ENCODE peak calls at places on chromosomes 6 and 20, in four cellular contexts. D is lower lobe of right lung, P is SK-N-SH, L is fibroblast of mammary gland. V is an unnamed sample.

GRCh38 chr20:10924628-10925266 is 250.9 kb upstream of the JAG1 start:
- DNase-seq in D (no peak), P (no peak), L (peak), V (peak)

GRCh38 chr6:14092301-14092700 is 25.3 kb upstream of the CD83 start:
- DNase-seq in D (no peak), P (no peak), L (no peak), V (no peak)

GRCh38 chr6:16322666-16323312 is 84.4 kb downstream of the GMPR start:
- DNase-seq in D (no peak), P (no peak), L (peak), V (no peak)

GRCh38 chr6:26216015-26216885 is 129.0 kb downstream of the HFE start:
- DNase-seq in D (no peak), P (peak), L (peak), V (peak)

GRCh38 chr20:21707999-21708737 is 2.7 kb downstream of the PAX1 start:
- DNase-seq in D (no peak), P (no peak), L (no peak), V (no peak)

GRCh38 chr6:132797975-132798819 is at the start of gene SLC18B1:
- DNase-seq in D (peak), P (peak), L (no peak), V (no peak)

GRCh38 chr6:163296835-163297519 is 117.5 kb upstream of the QKI start:
- DNase-seq in D (no peak), P (no peak), L (peak), V (no peak)

GRCh38 chr20:62817975-62818591 is 1.2 kb downstream of the COL9A3 start:
- DNase-seq in D (no peak), P (no peak), L (no peak), V (no peak)

GRCh38 chr20:63080411-63080810 is 73.6 kb upstream of the BHLHE23 start:
- DNase-seq in D (peak), P (no peak), L (no peak), V (no peak)

GRCh38 chr6:89536230-89536629 is 102.3 kb downstream of the LYRM2 start:
- DNase-seq in D (no peak), P (peak), L (no peak), V (no peak)

GRCh38 chr20:4289875-4290274 is 274.5 kb upstream of the RNF24 start:
- DNase-seq in D (no peak), P (no peak), L (no peak), V (no peak)

GRCh38 chr6:73968358-73968757 is 272.4 kb downstream of the CD109 start:
- DNase-seq in D (no peak), P (no peak), L (peak), V (no peak)

GRCh38 chr20:8399963-8400362 is 267.9 kb downstream of the PLCB1 start:
- DNase-seq in D (no peak), P (no peak), L (no peak), V (no peak)

GRCh38 chr6:118968416-118968815 is 33.5 kb upstream of the MCM9 start:
- DNase-seq in D (no peak), P (no peak), L (peak), V (no peak)

GRCh38 chr20:34834459-34834893 is 9.0 kb upstream of the NCOA6 start:
- DNase-seq in D (no peak), P (peak), L (peak), V (peak)

GRCh38 chr6:62763125-62763524 is 448.1 kb upstream of the FKBP1C start:
- DNase-seq in D (no peak), P (no peak), L (no peak), V (no peak)

GRCh38 chr6:2264932-2265331 is 19.5 kb upstream of the GMDS start:
- DNase-seq in D (no peak), P (no peak), L (peak), V (no peak)

GRCh38 chr20:22489614-22490286 is 94.6 kb downstream of the FOXA2 start:
- DNase-seq in D (no peak), P (no peak), L (no peak), V (no peak)

GRCh38 chr6:109455161-109455501 is 441 bp downstream of the MICAL1 start:
- DNase-seq in D (no peak), P (no peak), L (no peak), V (no peak)

GRCh38 chr6:125748534-125749111 is 809 bp upstream of the HEY2 start:
- DNase-seq in D (no peak), P (peak), L (peak), V (no peak)

GRCh38 chr20:59340186-59340885 is 39.9 kb downstream of the EDN3 start:
- DNase-seq in D (no peak), P (no peak), L (no peak), V (no peak)

GRCh38 chr6:36836091-36836770 is 3.0 kb downstream of the CPNE5 start:
- DNase-seq in D (no peak), P (no peak), L (no peak), V (no peak)

GRCh38 chr6:41046084-41046483 is 3.8 kb downstream of the TSPO2 start:
- DNase-seq in D (no peak), P (no peak), L (no peak), V (no peak)

GRCh38 chr6:35050988-35051330 is 90.2 kb downstream of the TCP11 start:
- DNase-seq in D (no peak), P (no peak), L (no peak), V (no peak)
- TF ChIP-seq CTCF in D (no peak), P (no peak), L (no peak), V (no peak)

GRCh38 chr20:25294459-25295385 is 46.8 kb downstream of the PYGB start:
- DNase-seq in D (no peak), P (peak), L (peak), V (no peak)

GRCh38 chr20:25295386-25296093 is 47.7 kb downstream of the PYGB start:
- DNase-seq in D (no peak), P (peak), L (no peak), V (no peak)

GRCh38 chr20:25297141-25297905 is 49.4 kb downstream of the PYGB start:
- DNase-seq in D (no peak), P (no peak), L (no peak), V (no peak)

GRCh38 chr20:25293910-25294458 is 46.1 kb downstream of the PYGB start:
- DNase-seq in D (no peak), P (no peak), L (no peak), V (no peak)

GRCh38 chr20:25296094-25297093 is 48.5 kb downstream of the PYGB start:
- DNase-seq in D (no peak), P (no peak), L (peak), V (no peak)
- TF ChIP-seq CTCF in D (peak), P (peak), L (peak), V (peak)

GRCh38 chr6:44265003-44265842 is at the start of gene NFKBIE:
- DNase-seq in D (peak), P (peak), L (peak), V (peak)
- TF ChIP-seq CTCF in D (peak), P (peak), L (no peak), V (peak)

GRCh38 chr20:47441774-47442150 is 59.9 kb upstream of the NCOA3 start:
- DNase-seq in D (no peak), P (no peak), L (no peak), V (no peak)

GRCh38 chr20:47444584-47444983 is 57.1 kb upstream of the NCOA3 start:
- DNase-seq in D (no peak), P (no peak), L (no peak), V (no peak)

GRCh38 chr20:47440857-47441773 is 60.6 kb upstream of the NCOA3 start:
- DNase-seq in D (no peak), P (no peak), L (peak), V (no peak)

DNA sequence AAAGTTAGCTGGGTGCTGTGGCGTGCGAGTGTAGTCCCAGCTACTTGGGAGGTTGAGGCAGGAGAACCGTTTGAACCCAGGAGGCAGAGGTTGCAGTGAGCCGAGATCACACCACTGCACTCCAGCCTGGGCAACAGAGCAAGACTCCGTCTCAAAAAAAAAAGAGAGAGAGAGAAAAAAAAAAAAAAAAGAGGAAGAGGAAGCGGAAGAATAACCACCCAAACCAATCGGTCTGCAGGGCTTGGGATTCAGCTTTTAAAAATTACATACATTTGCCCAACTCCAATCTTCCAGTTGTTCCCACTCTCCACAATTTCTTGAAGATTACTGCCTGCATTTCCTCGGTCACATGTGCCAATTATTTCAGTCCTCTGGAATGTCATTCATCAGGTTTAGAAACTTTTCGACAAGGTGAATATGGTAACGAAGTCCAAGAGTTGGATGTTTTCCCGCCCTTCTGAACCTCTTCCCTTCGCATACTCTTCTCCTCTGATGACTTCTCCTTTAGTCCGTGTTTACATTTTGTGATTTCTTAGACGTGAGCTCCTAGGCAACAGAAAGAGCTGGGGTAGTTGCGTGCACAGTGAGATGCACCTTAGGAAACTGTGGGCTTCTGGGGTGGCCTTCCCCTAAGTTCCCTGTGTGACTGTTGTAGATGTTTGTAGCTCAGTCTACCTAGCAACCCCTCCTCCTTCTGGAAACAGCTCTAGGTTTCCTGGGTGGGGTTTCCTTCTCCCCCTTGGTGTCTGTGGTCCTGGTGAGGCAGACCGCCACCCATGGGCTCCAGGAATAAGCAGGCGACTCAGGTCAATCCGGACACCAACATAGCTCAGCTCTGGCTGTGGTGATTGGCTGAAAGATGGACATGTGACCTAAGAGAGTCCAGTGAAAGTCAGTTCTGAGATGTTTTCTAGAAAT is 63.0 kb upstream of the NCOA3 start:
- DNase-seq in D (no peak), P (no peak), L (no peak), V (no peak)
- TF ChIP-seq CTCF in D (no peak), P (no peak), L (no peak), V (no peak)

V was measured in AG04449.